ENCODE peak calls at places on chromosomes 3 and 15, in ten cellular contexts. One of them, this sample, is unnamed. For H3K4me1, the result is how much of the 10 kb centered on the place peaks cover.

GRCh38 chr15:74245342-74245931 is 9.3 kb downstream of the CCDC33 start:
- DNase-seq in upper lobe of right lung: no peak
- DNase-seq in spleen: no peak
- DNase-seq in heart left ventricle: no peak
- DNase-seq in GM23338: peak
- DNase-seq in mucosa of descending colon: no peak
- DNase-seq in NT2/D1: no peak
- DNase-seq in neural progenitor cell: peak
- DNase-seq in IMR-90: no peak
- DNase-seq in adipocyte: no peak
- DNase-seq in this sample: no peak

GRCh38 chr15:47422901-47423300 is 294.4 kb upstream of the SEMA6D start:
- DNase-seq in upper lobe of right lung: no peak
- DNase-seq in spleen: no peak
- DNase-seq in heart left ventricle: no peak
- DNase-seq in GM23338: no peak
- DNase-seq in mucosa of descending colon: no peak
- DNase-seq in NT2/D1: no peak
- DNase-seq in neural progenitor cell: no peak
- DNase-seq in IMR-90: peak
- DNase-seq in adipocyte: peak
- DNase-seq in this sample: no peak

GRCh38 chr3:143535994-143536784 is 312.1 kb downstream of the SLC9A9 start:
- DNase-seq in upper lobe of right lung: no peak
- DNase-seq in spleen: no peak
- DNase-seq in heart left ventricle: no peak
- DNase-seq in GM23338: no peak
- DNase-seq in mucosa of descending colon: no peak
- DNase-seq in NT2/D1: no peak
- DNase-seq in neural progenitor cell: no peak
- DNase-seq in IMR-90: no peak
- DNase-seq in adipocyte: peak
- DNase-seq in this sample: no peak

GRCh38 chr15:57594479-57594878 is 2.8 kb downstream of the MYZAP start:
- DNase-seq in upper lobe of right lung: no peak
- DNase-seq in spleen: no peak
- DNase-seq in heart left ventricle: no peak
- DNase-seq in GM23338: no peak
- DNase-seq in mucosa of descending colon: no peak
- DNase-seq in NT2/D1: no peak
- DNase-seq in neural progenitor cell: no peak
- DNase-seq in IMR-90: no peak
- DNase-seq in adipocyte: no peak
- DNase-seq in this sample: no peak

GRCh38 chr15:82743810-82744209 is 34.1 kb upstream of the AP3B2 start:
- DNase-seq in upper lobe of right lung: no peak
- DNase-seq in spleen: no peak
- DNase-seq in heart left ventricle: no peak
- DNase-seq in GM23338: no peak
- DNase-seq in mucosa of descending colon: no peak
- DNase-seq in NT2/D1: no peak
- DNase-seq in neural progenitor cell: no peak
- DNase-seq in IMR-90: no peak
- DNase-seq in adipocyte: no peak
- DNase-seq in this sample: no peak

GRCh38 chr15:36501063-36501678 is 78.3 kb upstream of the CDIN1 start:
- DNase-seq in upper lobe of right lung: no peak
- DNase-seq in spleen: no peak
- DNase-seq in heart left ventricle: no peak
- DNase-seq in GM23338: peak
- DNase-seq in mucosa of descending colon: no peak
- DNase-seq in NT2/D1: peak
- DNase-seq in neural progenitor cell: peak
- DNase-seq in IMR-90: peak
- DNase-seq in adipocyte: peak
- DNase-seq in this sample: no peak

GRCh38 chr15:59999558-60000112 is 4.5 kb upstream of the FOXB1 start:
- DNase-seq in upper lobe of right lung: no peak
- DNase-seq in spleen: no peak
- DNase-seq in heart left ventricle: no peak
- DNase-seq in GM23338: no peak
- DNase-seq in mucosa of descending colon: no peak
- DNase-seq in NT2/D1: no peak
- DNase-seq in neural progenitor cell: peak
- DNase-seq in IMR-90: no peak
- DNase-seq in adipocyte: no peak
- DNase-seq in this sample: no peak

GRCh38 chr3:27681249-27681748 is 40.8 kb downstream of the EOMES start:
- DNase-seq in upper lobe of right lung: no peak
- DNase-seq in spleen: no peak
- DNase-seq in heart left ventricle: no peak
- DNase-seq in GM23338: peak
- DNase-seq in mucosa of descending colon: no peak
- DNase-seq in NT2/D1: peak
- DNase-seq in neural progenitor cell: peak
- DNase-seq in IMR-90: peak
- DNase-seq in adipocyte: peak
- DNase-seq in this sample: no peak

DNA sequence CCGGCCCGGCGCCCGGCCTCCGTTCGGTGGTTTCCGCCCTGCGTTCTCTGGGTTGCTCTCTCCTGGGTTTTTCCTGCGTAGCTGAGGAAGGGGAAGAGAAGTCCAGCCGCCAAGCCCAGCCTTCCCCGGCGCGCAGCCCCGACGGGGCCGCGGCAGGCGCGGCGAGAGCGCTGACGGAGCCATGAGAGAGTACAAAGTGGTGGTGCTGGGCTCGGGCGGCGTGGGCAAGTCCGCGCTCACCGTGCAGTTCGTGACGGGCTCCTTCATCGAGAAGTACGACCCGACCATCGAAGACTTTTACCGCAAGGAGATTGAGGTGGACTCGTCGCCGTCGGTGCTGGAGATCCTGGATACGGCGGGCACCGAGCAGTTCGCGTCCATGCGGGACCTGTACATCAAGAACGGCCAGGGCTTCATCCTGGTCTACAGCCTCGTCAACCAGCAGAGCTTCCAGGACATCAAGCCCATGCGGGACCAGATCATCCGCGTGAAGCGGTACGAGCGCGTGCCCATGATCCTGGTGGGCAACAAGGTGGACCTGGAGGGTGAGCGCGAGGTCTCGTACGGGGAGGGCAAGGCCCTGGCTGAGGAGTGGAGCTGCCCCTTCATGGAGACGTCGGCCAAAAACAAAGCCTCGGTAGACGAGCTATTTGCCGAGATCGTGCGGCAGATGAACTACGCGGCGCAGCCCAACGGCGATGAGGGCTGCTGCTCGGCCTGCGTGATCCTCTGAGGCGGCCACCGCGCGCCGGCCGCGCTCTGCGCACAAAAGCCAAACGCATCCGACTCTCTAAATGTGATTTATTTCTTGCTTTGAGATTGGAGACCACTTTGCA is 705 bp downstream of the RAP2B start:
- DNase-seq in upper lobe of right lung: peak
- DNase-seq in spleen: peak
- DNase-seq in heart left ventricle: peak
- DNase-seq in GM23338: peak
- DNase-seq in mucosa of descending colon: peak
- DNase-seq in NT2/D1: no peak
- DNase-seq in neural progenitor cell: peak
- DNase-seq in IMR-90: peak
- DNase-seq in adipocyte: peak
- DNase-seq in this sample: peak
- H3K4me1 ChIP-seq in upper lobe of right lung: under half
- H3K4me1 ChIP-seq in spleen: under half
- H3K4me1 ChIP-seq in heart left ventricle: under half
- H3K4me1 ChIP-seq in GM23338: under half
- H3K4me1 ChIP-seq in mucosa of descending colon: under half
- H3K4me1 ChIP-seq in NT2/D1: under half
- H3K4me1 ChIP-seq in neural progenitor cell: under half
- H3K4me1 ChIP-seq in IMR-90: under half
- H3K4me1 ChIP-seq in adipocyte: under half
- H3K4me1 ChIP-seq in this sample: under half

GRCh38 chr3:51681453-51681852 is 10.4 kb downstream of the TEX264 start:
- DNase-seq in upper lobe of right lung: peak
- DNase-seq in spleen: peak
- DNase-seq in heart left ventricle: peak
- DNase-seq in GM23338: no peak
- DNase-seq in mucosa of descending colon: peak
- DNase-seq in NT2/D1: no peak
- DNase-seq in neural progenitor cell: no peak
- DNase-seq in IMR-90: peak
- DNase-seq in adipocyte: no peak
- DNase-seq in this sample: no peak

GRCh38 chr3:51680663-51681230 is 9.7 kb downstream of the TEX264 start:
- DNase-seq in upper lobe of right lung: no peak
- DNase-seq in spleen: peak
- DNase-seq in heart left ventricle: peak
- DNase-seq in GM23338: no peak
- DNase-seq in mucosa of descending colon: peak
- DNase-seq in NT2/D1: no peak
- DNase-seq in neural progenitor cell: no peak
- DNase-seq in IMR-90: no peak
- DNase-seq in adipocyte: no peak
- DNase-seq in this sample: no peak

GRCh38 chr3:51679318-51679717 is 8.3 kb downstream of the TEX264 start:
- DNase-seq in upper lobe of right lung: no peak
- DNase-seq in spleen: peak
- DNase-seq in heart left ventricle: no peak
- DNase-seq in GM23338: no peak
- DNase-seq in mucosa of descending colon: peak
- DNase-seq in NT2/D1: no peak
- DNase-seq in neural progenitor cell: no peak
- DNase-seq in IMR-90: no peak
- DNase-seq in adipocyte: no peak
- DNase-seq in this sample: no peak

GRCh38 chr3:51679777-51680176 is 8.7 kb downstream of the TEX264 start:
- DNase-seq in upper lobe of right lung: no peak
- DNase-seq in spleen: peak
- DNase-seq in heart left ventricle: peak
- DNase-seq in GM23338: no peak
- DNase-seq in mucosa of descending colon: no peak
- DNase-seq in NT2/D1: no peak
- DNase-seq in neural progenitor cell: no peak
- DNase-seq in IMR-90: no peak
- DNase-seq in adipocyte: no peak
- DNase-seq in this sample: no peak

GRCh38 chr3:51680196-51680595 is 9.1 kb downstream of the TEX264 start:
- DNase-seq in upper lobe of right lung: no peak
- DNase-seq in spleen: peak
- DNase-seq in heart left ventricle: peak
- DNase-seq in GM23338: no peak
- DNase-seq in mucosa of descending colon: peak
- DNase-seq in NT2/D1: no peak
- DNase-seq in neural progenitor cell: no peak
- DNase-seq in IMR-90: no peak
- DNase-seq in adipocyte: no peak
- DNase-seq in this sample: no peak
- H3K4me1 ChIP-seq in upper lobe of right lung: under half
- H3K4me1 ChIP-seq in spleen: under half
- H3K4me1 ChIP-seq in heart left ventricle: under half
- H3K4me1 ChIP-seq in GM23338: under half
- H3K4me1 ChIP-seq in mucosa of descending colon: under half
- H3K4me1 ChIP-seq in NT2/D1: under half
- H3K4me1 ChIP-seq in neural progenitor cell: under half
- H3K4me1 ChIP-seq in IMR-90: under half
- H3K4me1 ChIP-seq in adipocyte: under half
- H3K4me1 ChIP-seq in this sample: under half

GRCh38 chr15:85396554-85396953 is 16.2 kb downstream of the AKAP13 start:
- DNase-seq in upper lobe of right lung: no peak
- DNase-seq in spleen: no peak
- DNase-seq in heart left ventricle: no peak
- DNase-seq in GM23338: no peak
- DNase-seq in mucosa of descending colon: no peak
- DNase-seq in NT2/D1: no peak
- DNase-seq in neural progenitor cell: no peak
- DNase-seq in IMR-90: no peak
- DNase-seq in adipocyte: no peak
- DNase-seq in this sample: no peak

GRCh38 chr15:85394552-85395333 is 14.3 kb downstream of the AKAP13 start:
- DNase-seq in upper lobe of right lung: no peak
- DNase-seq in spleen: no peak
- DNase-seq in heart left ventricle: no peak
- DNase-seq in GM23338: no peak
- DNase-seq in mucosa of descending colon: no peak
- DNase-seq in NT2/D1: no peak
- DNase-seq in neural progenitor cell: no peak
- DNase-seq in IMR-90: no peak
- DNase-seq in adipocyte: no peak
- DNase-seq in this sample: no peak

GRCh38 chr15:85398822-85399221 is 18.4 kb downstream of the AKAP13 start:
- DNase-seq in upper lobe of right lung: no peak
- DNase-seq in spleen: no peak
- DNase-seq in heart left ventricle: no peak
- DNase-seq in GM23338: no peak
- DNase-seq in mucosa of descending colon: no peak
- DNase-seq in NT2/D1: no peak
- DNase-seq in neural progenitor cell: no peak
- DNase-seq in IMR-90: no peak
- DNase-seq in adipocyte: no peak
- DNase-seq in this sample: no peak

GRCh38 chr15:85397926-85398325 is 17.5 kb downstream of the AKAP13 start:
- DNase-seq in upper lobe of right lung: no peak
- DNase-seq in spleen: no peak
- DNase-seq in heart left ventricle: no peak
- DNase-seq in GM23338: no peak
- DNase-seq in mucosa of descending colon: no peak
- DNase-seq in NT2/D1: no peak
- DNase-seq in neural progenitor cell: no peak
- DNase-seq in IMR-90: no peak
- DNase-seq in adipocyte: no peak
- DNase-seq in this sample: no peak

GRCh38 chr15:85397151-85397550 is 16.7 kb downstream of the AKAP13 start:
- DNase-seq in upper lobe of right lung: no peak
- DNase-seq in spleen: no peak
- DNase-seq in heart left ventricle: no peak
- DNase-seq in GM23338: no peak
- DNase-seq in mucosa of descending colon: no peak
- DNase-seq in NT2/D1: no peak
- DNase-seq in neural progenitor cell: no peak
- DNase-seq in IMR-90: no peak
- DNase-seq in adipocyte: no peak
- DNase-seq in this sample: no peak
- H3K4me1 ChIP-seq in upper lobe of right lung: under half
- H3K4me1 ChIP-seq in spleen: under half
- H3K4me1 ChIP-seq in heart left ventricle: under half
- H3K4me1 ChIP-seq in GM23338: under half
- H3K4me1 ChIP-seq in mucosa of descending colon: under half
- H3K4me1 ChIP-seq in NT2/D1: under half
- H3K4me1 ChIP-seq in neural progenitor cell: under half
- H3K4me1 ChIP-seq in IMR-90: under half
- H3K4me1 ChIP-seq in adipocyte: under half
- H3K4me1 ChIP-seq in this sample: under half

DNA sequence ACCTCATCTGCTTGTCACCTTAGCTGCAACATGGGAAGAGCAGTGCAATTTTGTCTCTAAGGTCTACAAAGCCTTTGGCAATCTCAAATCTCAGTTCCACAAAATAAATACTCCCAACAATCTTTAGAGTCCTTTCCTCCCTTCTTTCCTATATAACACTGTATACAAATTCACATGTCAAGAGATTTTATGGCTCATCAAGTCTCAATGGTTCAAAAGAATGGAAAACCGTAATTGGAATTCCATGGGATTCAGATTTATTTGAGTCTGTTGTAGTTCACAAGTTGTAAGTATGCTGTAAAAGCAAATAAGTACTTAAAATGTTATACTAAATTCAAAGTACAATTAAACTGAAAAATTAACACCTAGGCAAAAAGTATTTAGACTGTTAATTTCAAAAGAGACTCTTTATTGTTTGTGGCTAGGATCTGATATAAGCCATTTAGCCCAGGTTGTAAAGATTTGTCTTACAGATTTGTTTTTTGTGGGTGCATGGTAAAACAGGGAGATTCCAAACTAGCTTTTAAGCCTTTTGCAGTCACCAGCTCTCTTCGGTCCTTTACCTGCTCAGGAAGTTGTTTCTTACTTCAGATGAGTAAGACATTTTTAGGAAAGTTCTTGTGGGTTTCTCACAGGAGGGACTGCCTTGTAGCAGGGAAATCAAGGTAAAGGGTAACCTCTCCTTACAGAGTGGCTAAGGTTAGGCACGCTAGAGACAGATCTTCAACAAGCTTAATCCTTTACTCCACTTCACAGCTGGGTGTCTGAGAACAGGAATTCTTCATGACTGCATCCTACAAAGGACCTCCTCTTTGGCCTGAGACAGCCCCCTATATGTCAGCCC is 50.2 kb downstream of the CMSS1 start:
- DNase-seq in upper lobe of right lung: no peak
- DNase-seq in spleen: no peak
- DNase-seq in heart left ventricle: no peak
- DNase-seq in GM23338: peak
- DNase-seq in mucosa of descending colon: no peak
- DNase-seq in NT2/D1: peak
- DNase-seq in neural progenitor cell: peak
- DNase-seq in IMR-90: no peak
- DNase-seq in adipocyte: no peak
- DNase-seq in this sample: no peak
- H3K4me1 ChIP-seq in upper lobe of right lung: under half
- H3K4me1 ChIP-seq in spleen: under half
- H3K4me1 ChIP-seq in heart left ventricle: under half
- H3K4me1 ChIP-seq in GM23338: under half
- H3K4me1 ChIP-seq in mucosa of descending colon: under half
- H3K4me1 ChIP-seq in NT2/D1: under half
- H3K4me1 ChIP-seq in neural progenitor cell: under half
- H3K4me1 ChIP-seq in IMR-90: under half
- H3K4me1 ChIP-seq in adipocyte: half or more
- H3K4me1 ChIP-seq in this sample: under half